ENCODE peak calls at places on chromosomes 2 and 18, in seven cellular contexts. One of them, this sample, is unnamed.

GRCh38 chr2:153101187-153101586 is 377.4 kb downstream of the RPRM start:
- DNase-seq in activated CD4-positive, CD25-positive, alpha-beta regulatory T cell: no peak
- DNase-seq in GM23338: no peak
- DNase-seq in T follicular helper cell: no peak
- DNase-seq in activated effector memory CD4-positive, alpha-beta T cell treated with anti-CD3 and anti-CD28 coated beads, Interleukin-2, amount 50 U/mL, for 16 hours: no peak
- DNase-seq in AG08396: no peak
- DNase-seq in NCI-H460: no peak
- DNase-seq in this sample: no peak

GRCh38 chr18:36762074-36762473 is 66.7 kb downstream of the TPGS2 start:
- DNase-seq in NCI-H460: no peak
- DNase-seq in GM23338: no peak
- DNase-seq in activated CD4-positive, CD25-positive, alpha-beta regulatory T cell: no peak
- DNase-seq in AG08396: no peak
- DNase-seq in activated effector memory CD4-positive, alpha-beta T cell treated with anti-CD3 and anti-CD28 coated beads, Interleukin-2, amount 50 U/mL, for 16 hours: no peak
- DNase-seq in T follicular helper cell: no peak
- DNase-seq in this sample: no peak

GRCh38 chr2:37287966-37288365 is 36.7 kb downstream of the PRKD3 start:
- DNase-seq in GM23338: peak; percentile 45
- DNase-seq in activated CD4-positive, CD25-positive, alpha-beta regulatory T cell: no peak
- DNase-seq in T follicular helper cell: no peak
- DNase-seq in NCI-H460: peak; percentile 21
- DNase-seq in activated effector memory CD4-positive, alpha-beta T cell treated with anti-CD3 and anti-CD28 coated beads, Interleukin-2, amount 50 U/mL, for 16 hours: no peak
- DNase-seq in AG08396: no peak
- DNase-seq in this sample: no peak

GRCh38 chr2:115119086-115119485 is 676.6 kb downstream of the DPP10 start:
- DNase-seq in GM23338: no peak
- DNase-seq in activated effector memory CD4-positive, alpha-beta T cell treated with anti-CD3 and anti-CD28 coated beads, Interleukin-2, amount 50 U/mL, for 16 hours: no peak
- DNase-seq in NCI-H460: no peak
- DNase-seq in T follicular helper cell: no peak
- DNase-seq in activated CD4-positive, CD25-positive, alpha-beta regulatory T cell: no peak
- DNase-seq in AG08396: no peak
- DNase-seq in this sample: no peak

GRCh38 chr2:107597507-107597906 is 229.2 kb upstream of the RGPD4 start:
- DNase-seq in NCI-H460: no peak
- DNase-seq in AG08396: no peak
- DNase-seq in activated effector memory CD4-positive, alpha-beta T cell treated with anti-CD3 and anti-CD28 coated beads, Interleukin-2, amount 50 U/mL, for 16 hours: no peak
- DNase-seq in activated CD4-positive, CD25-positive, alpha-beta regulatory T cell: no peak
- DNase-seq in GM23338: no peak
- DNase-seq in T follicular helper cell: no peak
- DNase-seq in this sample: no peak

GRCh38 chr2:71884303-71885042 is 263.2 kb downstream of the CYP26B1 start:
- DNase-seq in AG08396: no peak
- DNase-seq in activated effector memory CD4-positive, alpha-beta T cell treated with anti-CD3 and anti-CD28 coated beads, Interleukin-2, amount 50 U/mL, for 16 hours: peak; percentile 38
- DNase-seq in T follicular helper cell: no peak
- DNase-seq in activated CD4-positive, CD25-positive, alpha-beta regulatory T cell: no peak
- DNase-seq in NCI-H460: no peak
- DNase-seq in GM23338: no peak
- DNase-seq in this sample: no peak

GRCh38 chr2:31534636-31535035 is 46.1 kb downstream of the SRD5A2 start:
- DNase-seq in NCI-H460: no peak
- DNase-seq in activated CD4-positive, CD25-positive, alpha-beta regulatory T cell: no peak
- DNase-seq in T follicular helper cell: no peak
- DNase-seq in activated effector memory CD4-positive, alpha-beta T cell treated with anti-CD3 and anti-CD28 coated beads, Interleukin-2, amount 50 U/mL, for 16 hours: no peak
- DNase-seq in GM23338: no peak
- DNase-seq in AG08396: no peak
- DNase-seq in this sample: no peak

GRCh38 chr2:65299246-65299645 is 71.6 kb downstream of the ACTR2 start:
- DNase-seq in T follicular helper cell: no peak
- DNase-seq in GM23338: no peak
- DNase-seq in NCI-H460: no peak
- DNase-seq in activated effector memory CD4-positive, alpha-beta T cell treated with anti-CD3 and anti-CD28 coated beads, Interleukin-2, amount 50 U/mL, for 16 hours: peak; percentile 83
- DNase-seq in activated CD4-positive, CD25-positive, alpha-beta regulatory T cell: no peak
- DNase-seq in AG08396: no peak
- DNase-seq in this sample: no peak

GRCh38 chr18:43486462-43486861 is 209.2 kb upstream of the SYT4 start:
- DNase-seq in GM23338: peak; percentile 73
- DNase-seq in T follicular helper cell: no peak
- DNase-seq in NCI-H460: peak; percentile 9
- DNase-seq in activated effector memory CD4-positive, alpha-beta T cell treated with anti-CD3 and anti-CD28 coated beads, Interleukin-2, amount 50 U/mL, for 16 hours: no peak
- DNase-seq in activated CD4-positive, CD25-positive, alpha-beta regulatory T cell: no peak
- DNase-seq in AG08396: no peak
- DNase-seq in this sample: no peak

GRCh38 chr18:66129248-66129647 is 378.4 kb downstream of the CDH7 start:
- DNase-seq in activated effector memory CD4-positive, alpha-beta T cell treated with anti-CD3 and anti-CD28 coated beads, Interleukin-2, amount 50 U/mL, for 16 hours: no peak
- DNase-seq in activated CD4-positive, CD25-positive, alpha-beta regulatory T cell: no peak
- DNase-seq in NCI-H460: no peak
- DNase-seq in AG08396: no peak
- DNase-seq in T follicular helper cell: no peak
- DNase-seq in GM23338: no peak
- DNase-seq in this sample: no peak

GRCh38 chr2:144464730-144465129 is 55.2 kb downstream of the ZEB2 start:
- DNase-seq in T follicular helper cell: no peak
- DNase-seq in activated CD4-positive, CD25-positive, alpha-beta regulatory T cell: no peak
- DNase-seq in activated effector memory CD4-positive, alpha-beta T cell treated with anti-CD3 and anti-CD28 coated beads, Interleukin-2, amount 50 U/mL, for 16 hours: no peak
- DNase-seq in NCI-H460: no peak
- DNase-seq in GM23338: no peak
- DNase-seq in AG08396: no peak
- DNase-seq in this sample: no peak

GRCh38 chr2:12493031-12493513 is 223.7 kb upstream of the TRIB2 start:
- DNase-seq in AG08396: peak; percentile 31
- DNase-seq in NCI-H460: no peak
- DNase-seq in T follicular helper cell: peak; percentile 15
- DNase-seq in activated CD4-positive, CD25-positive, alpha-beta regulatory T cell: no peak
- DNase-seq in activated effector memory CD4-positive, alpha-beta T cell treated with anti-CD3 and anti-CD28 coated beads, Interleukin-2, amount 50 U/mL, for 16 hours: peak; percentile 78
- DNase-seq in GM23338: no peak
- DNase-seq in this sample: no peak

GRCh38 chr2:174835797-174836255 is 71.6 kb upstream of the CHRNA1 start:
- DNase-seq in AG08396: peak; percentile 44
- DNase-seq in T follicular helper cell: no peak
- DNase-seq in activated effector memory CD4-positive, alpha-beta T cell treated with anti-CD3 and anti-CD28 coated beads, Interleukin-2, amount 50 U/mL, for 16 hours: peak; percentile 65
- DNase-seq in activated CD4-positive, CD25-positive, alpha-beta regulatory T cell: no peak
- DNase-seq in GM23338: peak; percentile 38
- DNase-seq in NCI-H460: no peak
- DNase-seq in this sample: no peak

GRCh38 chr18:47983946-47984345 is 53.5 kb upstream of the SMAD2 start:
- DNase-seq in GM23338: no peak
- DNase-seq in AG08396: no peak
- DNase-seq in activated effector memory CD4-positive, alpha-beta T cell treated with anti-CD3 and anti-CD28 coated beads, Interleukin-2, amount 50 U/mL, for 16 hours: no peak
- DNase-seq in activated CD4-positive, CD25-positive, alpha-beta regulatory T cell: no peak
- DNase-seq in T follicular helper cell: no peak
- DNase-seq in NCI-H460: no peak
- DNase-seq in this sample: no peak

GRCh38 chr2:241905716-241906376 is 36.3 kb downstream of the RTP5 start:
- DNase-seq in activated effector memory CD4-positive, alpha-beta T cell treated with anti-CD3 and anti-CD28 coated beads, Interleukin-2, amount 50 U/mL, for 16 hours: no peak
- DNase-seq in activated CD4-positive, CD25-positive, alpha-beta regulatory T cell: no peak
- DNase-seq in GM23338: no peak
- DNase-seq in T follicular helper cell: no peak
- DNase-seq in AG08396: no peak
- DNase-seq in NCI-H460: no peak
- DNase-seq in this sample: no peak

GRCh38 chr2:70385966-70386595 is 84.2 kb upstream of the FAM136A start:
- DNase-seq in AG08396: peak; percentile 57
- DNase-seq in GM23338: peak; percentile 69
- DNase-seq in NCI-H460: no peak
- DNase-seq in activated CD4-positive, CD25-positive, alpha-beta regulatory T cell: no peak
- DNase-seq in activated effector memory CD4-positive, alpha-beta T cell treated with anti-CD3 and anti-CD28 coated beads, Interleukin-2, amount 50 U/mL, for 16 hours: no peak
- DNase-seq in T follicular helper cell: no peak
- DNase-seq in this sample: no peak

GRCh38 chr18:24248359-24248758 is 109.5 kb downstream of the CABYR start:
- DNase-seq in activated effector memory CD4-positive, alpha-beta T cell treated with anti-CD3 and anti-CD28 coated beads, Interleukin-2, amount 50 U/mL, for 16 hours: no peak
- DNase-seq in T follicular helper cell: no peak
- DNase-seq in AG08396: no peak
- DNase-seq in NCI-H460: no peak
- DNase-seq in GM23338: no peak
- DNase-seq in activated CD4-positive, CD25-positive, alpha-beta regulatory T cell: no peak
- DNase-seq in this sample: no peak

GRCh38 chr2:121771976-121772742 is 16.7 kb downstream of the TSN start:
- DNase-seq in GM23338: no peak
- DNase-seq in AG08396: no peak
- DNase-seq in NCI-H460: no peak
- DNase-seq in activated CD4-positive, CD25-positive, alpha-beta regulatory T cell: no peak
- DNase-seq in activated effector memory CD4-positive, alpha-beta T cell treated with anti-CD3 and anti-CD28 coated beads, Interleukin-2, amount 50 U/mL, for 16 hours: no peak
- DNase-seq in T follicular helper cell: no peak
- DNase-seq in this sample: no peak

GRCh38 chr18:13439475-13439874 is 220.9 kb downstream of the LDLRAD4 start:
- DNase-seq in NCI-H460: no peak
- DNase-seq in activated CD4-positive, CD25-positive, alpha-beta regulatory T cell: no peak
- DNase-seq in T follicular helper cell: no peak
- DNase-seq in GM23338: no peak
- DNase-seq in AG08396: no peak
- DNase-seq in activated effector memory CD4-positive, alpha-beta T cell treated with anti-CD3 and anti-CD28 coated beads, Interleukin-2, amount 50 U/mL, for 16 hours: no peak
- DNase-seq in this sample: no peak

GRCh38 chr2:3413642-3414041 is 34.1 kb downstream of the TRAPPC12 start:
- DNase-seq in activated CD4-positive, CD25-positive, alpha-beta regulatory T cell: no peak
- DNase-seq in T follicular helper cell: no peak
- DNase-seq in AG08396: no peak
- DNase-seq in GM23338: no peak
- DNase-seq in NCI-H460: no peak
- DNase-seq in activated effector memory CD4-positive, alpha-beta T cell treated with anti-CD3 and anti-CD28 coated beads, Interleukin-2, amount 50 U/mL, for 16 hours: no peak
- DNase-seq in this sample: no peak

GRCh38 chr2:15673919-15674636 is 82.4 kb downstream of the DDX1 start:
- DNase-seq in activated CD4-positive, CD25-positive, alpha-beta regulatory T cell: no peak
- DNase-seq in activated effector memory CD4-positive, alpha-beta T cell treated with anti-CD3 and anti-CD28 coated beads, Interleukin-2, amount 50 U/mL, for 16 hours: no peak
- DNase-seq in NCI-H460: no peak
- DNase-seq in T follicular helper cell: no peak
- DNase-seq in GM23338: no peak
- DNase-seq in AG08396: no peak
- DNase-seq in this sample: no peak

GRCh38 chr18:9722691-9723090 is 14.6 kb downstream of the RAB31 start:
- DNase-seq in GM23338: peak; percentile 64
- DNase-seq in AG08396: no peak
- DNase-seq in NCI-H460: no peak
- DNase-seq in activated effector memory CD4-positive, alpha-beta T cell treated with anti-CD3 and anti-CD28 coated beads, Interleukin-2, amount 50 U/mL, for 16 hours: no peak
- DNase-seq in T follicular helper cell: no peak
- DNase-seq in activated CD4-positive, CD25-positive, alpha-beta regulatory T cell: no peak
- DNase-seq in this sample: no peak

GRCh38 chr2:44543773-44544725 is 182.3 kb downstream of the CAMKMT start:
- DNase-seq in activated CD4-positive, CD25-positive, alpha-beta regulatory T cell: no peak
- DNase-seq in activated effector memory CD4-positive, alpha-beta T cell treated with anti-CD3 and anti-CD28 coated beads, Interleukin-2, amount 50 U/mL, for 16 hours: no peak
- DNase-seq in T follicular helper cell: no peak
- DNase-seq in AG08396: no peak
- DNase-seq in NCI-H460: no peak
- DNase-seq in GM23338: peak; percentile 87
- DNase-seq in this sample: no peak